ENCODE peak calls at places on chromosomes 2 and 18, in eight cellular contexts. One of them, this sample, is unnamed. For H3K4me1, the result is how much of the 10 kb centered on the place peaks cover.

GRCh38 chr2:101520246-101520645 is 45.3 kb upstream of the RFX8 start:
- DNase-seq in lower lobe of right lung: no peak
- DNase-seq in suprapubic skin: no peak
- DNase-seq in GM12878: no peak
- DNase-seq in PC-9: peak
- DNase-seq in kidney: no peak
- DNase-seq in left ventricle myocardium inferior: no peak
- DNase-seq in cardiac muscle cell: no peak
- DNase-seq in this sample: no peak

GRCh38 chr18:35407871-35408481 is 30.8 kb upstream of the ZNF396 start:
- DNase-seq in lower lobe of right lung: no peak
- DNase-seq in suprapubic skin: no peak
- DNase-seq in GM12878: no peak
- DNase-seq in PC-9: no peak
- DNase-seq in kidney: no peak
- DNase-seq in left ventricle myocardium inferior: no peak
- DNase-seq in cardiac muscle cell: peak
- DNase-seq in this sample: peak

GRCh38 chr2:98508690-98509054 is 64.0 kb downstream of the INPP4A start:
- DNase-seq in lower lobe of right lung: peak
- DNase-seq in suprapubic skin: peak
- DNase-seq in GM12878: no peak
- DNase-seq in PC-9: no peak
- DNase-seq in kidney: peak
- DNase-seq in left ventricle myocardium inferior: peak
- DNase-seq in cardiac muscle cell: no peak
- DNase-seq in this sample: peak

GRCh38 chr2:227592694-227593387 is 5.9 kb upstream of the SCYGR2 start:
- DNase-seq in lower lobe of right lung: no peak
- DNase-seq in suprapubic skin: no peak
- DNase-seq in GM12878: no peak
- DNase-seq in PC-9: no peak
- DNase-seq in kidney: no peak
- DNase-seq in left ventricle myocardium inferior: no peak
- DNase-seq in cardiac muscle cell: no peak
- DNase-seq in this sample: no peak

GRCh38 chr2:5695641-5696350 is 3.6 kb downstream of the SOX11 start:
- DNase-seq in lower lobe of right lung: no peak
- DNase-seq in suprapubic skin: no peak
- DNase-seq in GM12878: no peak
- DNase-seq in PC-9: no peak
- DNase-seq in kidney: no peak
- DNase-seq in left ventricle myocardium inferior: no peak
- DNase-seq in cardiac muscle cell: peak
- DNase-seq in this sample: no peak

GRCh38 chr2:15517793-15518192 is 43.3 kb downstream of the NBAS start:
- DNase-seq in lower lobe of right lung: no peak
- DNase-seq in suprapubic skin: no peak
- DNase-seq in GM12878: no peak
- DNase-seq in PC-9: no peak
- DNase-seq in kidney: no peak
- DNase-seq in left ventricle myocardium inferior: no peak
- DNase-seq in cardiac muscle cell: no peak
- DNase-seq in this sample: no peak

GRCh38 chr2:25098558-25099486 is 56.9 kb downstream of the EFR3B start:
- DNase-seq in lower lobe of right lung: no peak
- DNase-seq in suprapubic skin: no peak
- DNase-seq in GM12878: no peak
- DNase-seq in PC-9: no peak
- DNase-seq in kidney: no peak
- DNase-seq in left ventricle myocardium inferior: no peak
- DNase-seq in cardiac muscle cell: no peak
- DNase-seq in this sample: no peak

GRCh38 chr18:2907459-2908145 is 60.8 kb downstream of the EMILIN2 start:
- DNase-seq in lower lobe of right lung: no peak
- DNase-seq in suprapubic skin: peak
- DNase-seq in GM12878: no peak
- DNase-seq in PC-9: no peak
- DNase-seq in kidney: no peak
- DNase-seq in left ventricle myocardium inferior: no peak
- DNase-seq in cardiac muscle cell: no peak
- DNase-seq in this sample: no peak

GRCh38 chr2:4635289-4635688 is 931.9 kb downstream of the DCDC2C start:
- DNase-seq in lower lobe of right lung: no peak
- DNase-seq in suprapubic skin: no peak
- DNase-seq in GM12878: no peak
- DNase-seq in PC-9: no peak
- DNase-seq in kidney: no peak
- DNase-seq in left ventricle myocardium inferior: no peak
- DNase-seq in cardiac muscle cell: no peak
- DNase-seq in this sample: no peak

GRCh38 chr2:163593941-163594340 is 141.9 kb downstream of the FIGN start:
- DNase-seq in lower lobe of right lung: no peak
- DNase-seq in suprapubic skin: no peak
- DNase-seq in GM12878: no peak
- DNase-seq in PC-9: no peak
- DNase-seq in kidney: no peak
- DNase-seq in left ventricle myocardium inferior: no peak
- DNase-seq in cardiac muscle cell: no peak
- DNase-seq in this sample: no peak

GRCh38 chr2:32977228-32977758 is 30.5 kb downstream of the LTBP1 start:
- DNase-seq in lower lobe of right lung: no peak
- DNase-seq in suprapubic skin: peak
- DNase-seq in GM12878: no peak
- DNase-seq in PC-9: peak
- DNase-seq in kidney: peak
- DNase-seq in left ventricle myocardium inferior: peak
- DNase-seq in cardiac muscle cell: no peak
- DNase-seq in this sample: peak

GRCh38 chr2:74694281-74694680 is 40.2 kb downstream of the SEMA4F start:
- DNase-seq in lower lobe of right lung: no peak
- DNase-seq in suprapubic skin: no peak
- DNase-seq in GM12878: no peak
- DNase-seq in PC-9: no peak
- DNase-seq in kidney: no peak
- DNase-seq in left ventricle myocardium inferior: no peak
- DNase-seq in cardiac muscle cell: no peak
- DNase-seq in this sample: no peak

GRCh38 chr2:173307287-173307686 is 47.4 kb upstream of the CDCA7 start:
- DNase-seq in lower lobe of right lung: no peak
- DNase-seq in suprapubic skin: no peak
- DNase-seq in GM12878: peak
- DNase-seq in PC-9: no peak
- DNase-seq in kidney: no peak
- DNase-seq in left ventricle myocardium inferior: no peak
- DNase-seq in cardiac muscle cell: no peak
- DNase-seq in this sample: no peak

GRCh38 chr2:69645026-69645425 is 1.5 kb upstream of the AAK1 start:
- DNase-seq in lower lobe of right lung: no peak
- DNase-seq in suprapubic skin: no peak
- DNase-seq in GM12878: no peak
- DNase-seq in PC-9: peak
- DNase-seq in kidney: no peak
- DNase-seq in left ventricle myocardium inferior: no peak
- DNase-seq in cardiac muscle cell: peak
- DNase-seq in this sample: no peak

DNA sequence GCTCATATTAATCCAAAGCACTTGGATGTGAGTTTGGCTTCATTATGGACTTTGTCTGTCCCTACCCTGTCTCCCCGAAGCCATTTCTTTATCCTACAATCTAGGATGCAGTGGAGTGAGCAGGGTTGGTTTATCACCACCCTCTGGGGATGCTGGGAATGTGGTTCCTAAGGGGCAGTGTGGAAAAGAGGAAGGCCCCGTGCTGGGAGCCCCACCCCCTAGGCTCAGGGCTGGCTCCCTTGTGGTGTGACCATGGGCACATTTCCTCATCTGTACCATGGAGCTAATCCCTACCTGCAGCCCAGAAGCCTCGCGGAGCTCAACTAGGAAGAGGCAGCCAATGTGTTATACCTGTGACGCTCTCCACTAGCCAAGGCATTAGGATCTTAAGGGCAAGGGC is 92.5 kb downstream of the TGOLN2 start:
- DNase-seq in lower lobe of right lung: no peak
- DNase-seq in suprapubic skin: no peak
- DNase-seq in GM12878: no peak
- DNase-seq in PC-9: no peak
- DNase-seq in kidney: no peak
- DNase-seq in left ventricle myocardium inferior: no peak
- DNase-seq in cardiac muscle cell: no peak
- DNase-seq in this sample: no peak
- H3K4me1 ChIP-seq in lower lobe of right lung: under half
- H3K4me1 ChIP-seq in suprapubic skin: under half
- H3K4me1 ChIP-seq in GM12878: under half
- H3K4me1 ChIP-seq in PC-9: under half
- H3K4me1 ChIP-seq in kidney: under half
- H3K4me1 ChIP-seq in left ventricle myocardium inferior: under half
- H3K4me1 ChIP-seq in cardiac muscle cell: under half
- H3K4me1 ChIP-seq in this sample: under half

GRCh38 chr2:151032741-151033152 is 228.9 kb downstream of the RBM43 start:
- DNase-seq in lower lobe of right lung: no peak
- DNase-seq in suprapubic skin: no peak
- DNase-seq in GM12878: no peak
- DNase-seq in PC-9: no peak
- DNase-seq in kidney: no peak
- DNase-seq in left ventricle myocardium inferior: no peak
- DNase-seq in cardiac muscle cell: no peak
- DNase-seq in this sample: no peak

GRCh38 chr2:151028691-151029176 is 232.9 kb downstream of the RBM43 start:
- DNase-seq in lower lobe of right lung: no peak
- DNase-seq in suprapubic skin: no peak
- DNase-seq in GM12878: no peak
- DNase-seq in PC-9: no peak
- DNase-seq in kidney: no peak
- DNase-seq in left ventricle myocardium inferior: no peak
- DNase-seq in cardiac muscle cell: no peak
- DNase-seq in this sample: no peak

GRCh38 chr2:151033454-151034248 is 228.0 kb downstream of the RBM43 start:
- DNase-seq in lower lobe of right lung: no peak
- DNase-seq in suprapubic skin: no peak
- DNase-seq in GM12878: no peak
- DNase-seq in PC-9: no peak
- DNase-seq in kidney: no peak
- DNase-seq in left ventricle myocardium inferior: no peak
- DNase-seq in cardiac muscle cell: no peak
- DNase-seq in this sample: no peak

GRCh38 chr2:151029406-151030157 is 232.1 kb downstream of the RBM43 start:
- DNase-seq in lower lobe of right lung: no peak
- DNase-seq in suprapubic skin: no peak
- DNase-seq in GM12878: no peak
- DNase-seq in PC-9: no peak
- DNase-seq in kidney: no peak
- DNase-seq in left ventricle myocardium inferior: no peak
- DNase-seq in cardiac muscle cell: no peak
- DNase-seq in this sample: no peak

DNA sequence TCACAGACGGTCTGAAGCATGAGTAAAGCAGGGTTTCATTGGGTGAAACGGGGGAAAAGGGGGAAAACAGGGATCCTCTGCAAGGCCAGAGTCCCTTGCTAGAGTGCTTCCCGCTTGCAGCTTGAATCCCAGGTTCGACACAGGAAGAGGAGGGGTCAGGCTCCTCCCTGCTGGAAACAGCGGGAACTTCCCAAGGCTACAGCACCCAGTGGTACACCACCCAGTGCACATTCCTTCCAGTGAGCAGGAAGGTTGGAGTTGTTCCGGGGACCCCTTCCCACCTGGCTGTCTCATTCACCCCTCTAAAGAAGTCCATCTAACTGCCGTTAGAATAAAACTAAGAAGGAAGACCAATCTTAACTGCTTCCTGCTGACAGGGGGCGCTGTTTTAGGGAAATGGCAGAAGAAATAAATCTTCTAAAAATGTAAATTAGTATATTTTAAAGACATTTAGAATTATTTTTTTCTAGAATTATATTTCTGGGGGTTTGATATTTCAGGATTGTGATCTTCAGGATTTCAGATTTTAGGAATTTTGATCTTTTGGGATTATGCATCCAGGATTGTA is 230.9 kb downstream of the RBM43 start:
- DNase-seq in lower lobe of right lung: no peak
- DNase-seq in suprapubic skin: no peak
- DNase-seq in GM12878: no peak
- DNase-seq in PC-9: no peak
- DNase-seq in kidney: no peak
- DNase-seq in left ventricle myocardium inferior: no peak
- DNase-seq in cardiac muscle cell: no peak
- DNase-seq in this sample: no peak
- TF ChIP-seq CTCF in lower lobe of right lung: no peak
- TF ChIP-seq CTCF in suprapubic skin: no peak
- TF ChIP-seq CTCF in GM12878: no peak
- TF ChIP-seq CTCF in PC-9: peak
- TF ChIP-seq CTCF in kidney: no peak
- TF ChIP-seq CTCF in left ventricle myocardium inferior: no peak
- TF ChIP-seq CTCF in cardiac muscle cell: no peak
- TF ChIP-seq CTCF in this sample: no peak

GRCh38 chr2:16629770-16630169 is 35.9 kb downstream of the CYRIA start:
- DNase-seq in lower lobe of right lung: no peak
- DNase-seq in suprapubic skin: no peak
- DNase-seq in GM12878: no peak
- DNase-seq in PC-9: peak
- DNase-seq in kidney: no peak
- DNase-seq in left ventricle myocardium inferior: no peak
- DNase-seq in cardiac muscle cell: no peak
- DNase-seq in this sample: no peak
- H3K4me1 ChIP-seq in lower lobe of right lung: half or more
- H3K4me1 ChIP-seq in suprapubic skin: under half
- H3K4me1 ChIP-seq in GM12878: under half
- H3K4me1 ChIP-seq in PC-9: under half
- H3K4me1 ChIP-seq in kidney: under half
- H3K4me1 ChIP-seq in left ventricle myocardium inferior: half or more
- H3K4me1 ChIP-seq in cardiac muscle cell: under half
- H3K4me1 ChIP-seq in this sample: under half

GRCh38 chr2:20052872-20053281 is 1.4 kb upstream of the LAPTM4A start:
- DNase-seq in lower lobe of right lung: peak
- DNase-seq in suprapubic skin: no peak
- DNase-seq in GM12878: no peak
- DNase-seq in PC-9: peak
- DNase-seq in kidney: no peak
- DNase-seq in left ventricle myocardium inferior: peak
- DNase-seq in cardiac muscle cell: no peak
- DNase-seq in this sample: peak

GRCh38 chr2:20052229-20052871 is 922 bp upstream of the LAPTM4A start:
- DNase-seq in lower lobe of right lung: no peak
- DNase-seq in suprapubic skin: no peak
- DNase-seq in GM12878: no peak
- DNase-seq in PC-9: peak
- DNase-seq in kidney: no peak
- DNase-seq in left ventricle myocardium inferior: no peak
- DNase-seq in cardiac muscle cell: no peak
- DNase-seq in this sample: no peak

GRCh38 chr2:20050104-20050711 is 1.2 kb downstream of the LAPTM4A start:
- DNase-seq in lower lobe of right lung: no peak
- DNase-seq in suprapubic skin: no peak
- DNase-seq in GM12878: peak
- DNase-seq in PC-9: peak
- DNase-seq in kidney: no peak
- DNase-seq in left ventricle myocardium inferior: no peak
- DNase-seq in cardiac muscle cell: no peak
- DNase-seq in this sample: no peak

GRCh38 chr2:20050712-20051517 is 513 bp downstream of the LAPTM4A start:
- DNase-seq in lower lobe of right lung: peak
- DNase-seq in suprapubic skin: no peak
- DNase-seq in GM12878: no peak
- DNase-seq in PC-9: peak
- DNase-seq in kidney: peak
- DNase-seq in left ventricle myocardium inferior: peak
- DNase-seq in cardiac muscle cell: peak
- DNase-seq in this sample: peak

GRCh38 chr2:20051518-20052228 is at the start of gene LAPTM4A:
- DNase-seq in lower lobe of right lung: peak
- DNase-seq in suprapubic skin: peak
- DNase-seq in GM12878: peak
- DNase-seq in PC-9: peak
- DNase-seq in kidney: peak
- DNase-seq in left ventricle myocardium inferior: peak
- DNase-seq in cardiac muscle cell: peak
- DNase-seq in this sample: peak
- TF ChIP-seq CTCF in lower lobe of right lung: peak
- TF ChIP-seq CTCF in suprapubic skin: no peak
- TF ChIP-seq CTCF in GM12878: no peak
- TF ChIP-seq CTCF in PC-9: no peak
- TF ChIP-seq CTCF in kidney: no peak
- TF ChIP-seq CTCF in left ventricle myocardium inferior: peak
- TF ChIP-seq CTCF in cardiac muscle cell: no peak
- TF ChIP-seq CTCF in this sample: peak

This sample was measured in stomach.